ENCODE peak calls at places on chromosome 15, in seven cellular contexts. T is A549, H is stomach, O is aorta, U is A673, I is IMR-90, J is PC-3. K is an unnamed sample. For H3K4me1, the result is how much of the 10 kb centered on the place peaks cover.

GRCh38 chr15:83813697-83814096 is 159.8 kb downstream of the ADAMTSL3 start:
- DNase-seq in T (no peak), H (no peak), O (no peak), U (no peak), I (no peak), J (peak), K (no peak)

GRCh38 chr15:60362318-60363023 is 35.3 kb downstream of the ANXA2 start:
- DNase-seq in T (peak), H (no peak), O (no peak), U (no peak), I (peak), J (peak), K (no peak)

GRCh38 chr15:80800067-80800466 is 20.9 kb downstream of the CEMIP start:
- DNase-seq in T (no peak), H (no peak), O (no peak), U (no peak), I (no peak), J (peak), K (no peak)

GRCh38 chr15:88849376-88850122 is 45.8 kb downstream of the HAPLN3 start:
- DNase-seq in T (no peak), H (no peak), O (no peak), U (no peak), I (no peak), J (no peak), K (no peak)

GRCh38 chr15:80480909-80481308 is 76.7 kb downstream of the ARNT2 start:
- DNase-seq in T (no peak), H (no peak), O (peak), U (no peak), I (peak), J (peak), K (peak)

GRCh38 chr15:58980351-58980939 is 7.0 kb upstream of the RNF111 start:
- DNase-seq in T (peak), H (no peak), O (no peak), U (peak), I (peak), J (peak), K (no peak)

GRCh38 chr15:28945626-28946215 is 59.9 kb downstream of the APBA2 start:
- DNase-seq in T (no peak), H (peak), O (peak), U (no peak), I (no peak), J (no peak), K (no peak)

GRCh38 chr15:65824941-65825544 is 33.0 kb upstream of the DENND4A start:
- DNase-seq in T (no peak), H (no peak), O (no peak), U (no peak), I (peak), J (peak), K (no peak)

GRCh38 chr15:57820119-57820518 is 113.6 kb downstream of the POLR2M start:
- DNase-seq in T (no peak), H (no peak), O (no peak), U (no peak), I (peak), J (no peak), K (no peak)

GRCh38 chr15:97520689-97521088 is 439.8 kb upstream of the ARRDC4 start:
- DNase-seq in T (no peak), H (no peak), O (no peak), U (no peak), I (no peak), J (no peak), K (no peak)

GRCh38 chr15:82749951-82750830 is 40.5 kb upstream of the AP3B2 start:
- DNase-seq in T (peak), H (peak), O (peak), U (peak), I (peak), J (peak), K (peak)

GRCh38 chr15:31448635-31448979 is 122.0 kb downstream of the KLF13 start:
- DNase-seq in T (no peak), H (no peak), O (no peak), U (no peak), I (no peak), J (no peak), K (no peak)

GRCh38 chr15:64105113-64105704 is 9.4 kb downstream of the SNX1 start:
- DNase-seq in T (no peak), H (no peak), O (no peak), U (peak), I (peak), J (no peak), K (no peak)

GRCh38 chr15:85606721-85607120 is 188.0 kb downstream of the KLHL25 start:
- DNase-seq in T (no peak), H (no peak), O (no peak), U (no peak), I (no peak), J (no peak), K (no peak)

GRCh38 chr15:95291878-95292472 is 1038.5 kb upstream of the NR2F2 start:
- DNase-seq in T (peak), H (no peak), O (no peak), U (peak), I (peak), J (peak), K (no peak)

GRCh38 chr15:62734706-62735105 is 307.8 kb upstream of the TPM1 start:
- DNase-seq in T (no peak), H (no peak), O (no peak), U (peak), I (no peak), J (no peak), K (no peak)

GRCh38 chr15:42149493-42150245 is 6.8 kb downstream of the PLA2G4F start:
- DNase-seq in T (no peak), H (peak), O (no peak), U (no peak), I (no peak), J (no peak), K (no peak)

GRCh38 chr15:92892201-92892555 is 7.9 kb upstream of the CHD2 start:
- DNase-seq in T (no peak), H (no peak), O (no peak), U (no peak), I (no peak), J (no peak), K (no peak)

GRCh38 chr15:44102675-44103254 is 92.3 kb downstream of the FRMD5 start:
- DNase-seq in T (peak), H (peak), O (no peak), U (no peak), I (peak), J (peak), K (no peak)

GRCh38 chr15:84915011-84915958 is 30.8 kb downstream of the SLC28A1 start:
- DNase-seq in T (peak), H (peak), O (peak), U (no peak), I (peak), J (peak), K (peak)

GRCh38 chr15:76903251-76903681 is 1.9 kb downstream of the SCAPER start:
- DNase-seq in T (peak), H (no peak), O (no peak), U (peak), I (peak), J (peak), K (no peak)

GRCh38 chr15:34358367-34358766 is 8.6 kb downstream of the LPCAT4 start:
- DNase-seq in T (peak), H (no peak), O (no peak), U (no peak), I (no peak), J (peak), K (no peak)

GRCh38 chr15:85335193-85335939 is 45.0 kb upstream of the AKAP13 start:
- DNase-seq in T (no peak), H (no peak), O (no peak), U (no peak), I (no peak), J (no peak), K (no peak)

GRCh38 chr15:48617619-48618018 is 27.9 kb downstream of the FBN1 start:
- DNase-seq in T (no peak), H (peak), O (peak), U (no peak), I (peak), J (no peak), K (peak)

GRCh38 chr15:82129769-82130168 is 84.0 kb upstream of the MEX3B start:
- DNase-seq in T (peak), H (no peak), O (no peak), U (no peak), I (peak), J (peak), K (no peak)

GRCh38 chr15:29747837-29748417 is 74.3 kb downstream of the TJP1 start:
- DNase-seq in T (peak), H (no peak), O (no peak), U (peak), I (peak), J (peak), K (no peak)

GRCh38 chr15:67809441-67809840 is 15.9 kb upstream of the SKOR1 start:
- DNase-seq in T (no peak), H (no peak), O (no peak), U (no peak), I (no peak), J (no peak), K (no peak)

GRCh38 chr15:67807141-67807540 is 18.2 kb upstream of the SKOR1 start:
- DNase-seq in T (no peak), H (no peak), O (no peak), U (no peak), I (no peak), J (no peak), K (no peak)

GRCh38 chr15:67809866-67810265 is 15.4 kb upstream of the SKOR1 start:
- DNase-seq in T (no peak), H (no peak), O (no peak), U (no peak), I (no peak), J (no peak), K (no peak)

GRCh38 chr15:67807836-67808235 is 17.5 kb upstream of the SKOR1 start:
- DNase-seq in T (no peak), H (no peak), O (no peak), U (no peak), I (no peak), J (no peak), K (no peak)

DNA sequence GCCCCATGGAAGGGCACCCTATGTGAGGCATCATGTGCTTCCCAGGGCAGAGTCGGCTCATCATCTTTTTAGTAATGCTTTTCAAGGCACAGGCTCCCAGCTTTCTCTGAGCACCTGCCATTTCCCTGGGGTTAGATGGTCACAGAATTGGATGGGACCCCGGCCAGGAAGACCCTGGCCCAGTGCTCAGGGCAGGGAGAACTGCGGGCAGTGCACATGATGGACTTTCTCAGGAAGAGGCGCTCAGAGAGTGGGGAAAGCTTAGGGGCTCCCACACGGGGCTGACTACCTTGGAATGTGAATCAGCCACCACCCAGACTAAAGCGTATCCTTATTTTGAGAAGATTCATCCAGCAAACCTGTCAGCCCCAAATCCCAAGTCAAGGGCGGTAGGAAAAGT is 16.5 kb upstream of the SKOR1 start:
- DNase-seq in T (no peak), H (no peak), O (no peak), U (no peak), I (no peak), J (no peak), K (no peak)
- H3K4me1 ChIP-seq in T (under half), H (under half), O (under half), U (under half), I (under half), J (under half), K (under half)

DNA sequence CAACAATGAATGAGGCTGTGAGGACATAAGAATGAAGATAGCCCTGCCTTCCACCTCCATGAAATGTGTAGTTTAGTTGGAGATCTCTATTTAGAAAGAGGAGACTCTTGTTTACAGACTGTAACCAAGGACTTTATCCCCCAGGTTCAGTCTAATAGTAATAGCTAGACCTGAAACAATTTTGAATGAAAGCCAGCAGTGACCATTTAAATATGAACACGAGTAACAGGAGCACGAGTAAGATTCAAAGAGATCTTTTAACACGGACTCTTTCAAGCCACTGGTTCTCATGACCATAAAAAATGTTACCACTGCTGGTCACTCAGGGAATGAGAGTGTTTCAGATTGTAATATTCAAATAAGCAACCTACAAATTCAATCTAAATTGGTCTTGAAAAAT is 123.1 kb downstream of the FMN1 start:
- DNase-seq in T (no peak), H (no peak), O (no peak), U (no peak), I (peak), J (no peak), K (no peak)
- H3K27ac ChIP-seq in T (no peak), H (no peak), O (no peak), U (no peak), I (no peak), J (no peak), K (no peak)

DNA sequence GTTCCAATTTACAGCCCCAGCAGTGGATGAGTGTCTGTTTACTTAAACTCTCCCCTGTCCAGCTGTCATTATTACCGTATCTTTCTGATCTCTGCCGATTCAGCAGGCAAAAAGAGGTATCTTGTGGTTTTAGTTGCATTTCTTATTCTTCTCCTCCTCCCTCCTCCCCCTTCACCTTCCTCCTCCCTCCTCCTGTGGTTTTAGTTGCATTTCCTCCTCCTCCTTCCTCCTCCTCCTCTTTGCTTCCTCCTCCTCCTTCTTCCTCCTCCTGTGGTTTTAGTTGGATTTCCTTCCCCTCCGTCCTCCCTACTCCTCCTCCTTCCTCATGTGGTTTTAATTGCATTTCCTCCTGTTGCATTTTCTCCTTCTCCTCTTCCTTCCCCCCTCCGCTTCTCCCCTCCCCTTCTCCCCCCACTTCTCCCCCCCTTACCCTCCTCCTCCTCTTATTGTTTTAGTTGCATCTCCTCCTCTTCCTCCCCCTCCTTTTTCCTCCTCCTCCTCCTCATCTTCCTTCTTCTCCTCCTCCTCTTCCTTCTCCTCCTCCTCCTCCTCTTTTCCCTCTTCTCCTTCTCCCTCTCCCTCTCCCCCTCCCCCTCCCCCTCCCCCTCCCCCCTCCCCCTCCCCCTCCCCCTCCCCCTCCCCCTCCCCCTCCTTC is 25.3 kb upstream of the VPS33B start:
- DNase-seq in T (no peak), H (no peak), O (no peak), U (no peak), I (no peak), J (peak), K (no peak)
- H3K4me3 ChIP-seq in T (no peak), H (no peak), O (no peak), U (no peak), I (no peak), J (no peak), K (no peak)

GRCh38 chr15:38551720-38552627 is 12.6 kb downstream of the RASGRP1 start:
- DNase-seq in T (no peak), H (no peak), O (no peak), U (no peak), I (no peak), J (no peak), K (no peak)
- H3K4me1 ChIP-seq in T (under half), H (under half), O (under half), U (under half), I (under half), J (under half), K (under half)

GRCh38 chr15:90201150-90201943 is at the start of gene SEMA4B:
- DNase-seq in T (peak), H (peak), O (peak), U (peak), I (peak), J (peak), K (peak)
- H3K27ac ChIP-seq in T (peak), H (peak), O (no peak), U (peak), I (peak), J (peak), K (peak)

DNA sequence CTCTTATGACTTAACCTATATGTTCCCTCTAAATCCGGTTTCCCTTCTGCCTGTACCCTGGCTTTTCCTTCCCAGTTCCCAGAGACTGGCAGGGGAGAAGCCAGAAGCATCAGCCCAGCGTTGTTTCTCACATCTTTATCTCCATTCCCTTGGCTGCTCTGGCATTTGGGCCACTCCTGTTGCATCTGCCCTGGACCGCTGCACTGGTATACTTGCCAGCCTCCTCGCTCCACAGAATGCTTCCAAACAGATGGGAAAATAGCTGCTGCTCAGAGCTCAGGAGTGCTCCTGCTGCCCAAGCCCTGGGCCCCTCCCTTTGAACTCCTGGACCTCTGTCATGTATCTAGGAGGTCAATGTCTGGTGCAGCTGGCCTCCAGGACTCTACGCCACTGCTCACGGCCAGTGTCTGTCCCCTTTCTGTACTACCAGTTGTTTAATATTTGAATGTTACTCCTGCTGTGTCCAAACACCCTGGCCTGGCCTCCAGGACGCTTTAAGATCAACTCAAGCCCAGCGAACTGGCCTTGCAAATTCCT is 6.8 kb downstream of the SPINT1 start:
- DNase-seq in T (no peak), H (no peak), O (peak), U (no peak), I (no peak), J (no peak), K (no peak)
- H3K4me3 ChIP-seq in T (no peak), H (no peak), O (no peak), U (no peak), I (no peak), J (no peak), K (no peak)

GRCh38 chr15:75028991-75029377 is 5.6 kb downstream of the PPCDC start:
- DNase-seq in T (no peak), H (no peak), O (no peak), U (no peak), I (no peak), J (no peak), K (no peak)

GRCh38 chr15:75029378-75030022 is 6.1 kb downstream of the PPCDC start:
- DNase-seq in T (peak), H (peak), O (peak), U (peak), I (peak), J (peak), K (peak)

GRCh38 chr15:75030424-75030823 is 7.0 kb downstream of the PPCDC start:
- DNase-seq in T (peak), H (no peak), O (no peak), U (peak), I (no peak), J (no peak), K (no peak)

GRCh38 chr15:75031773-75032302 is 8.4 kb downstream of the PPCDC start:
- DNase-seq in T (no peak), H (no peak), O (no peak), U (peak), I (no peak), J (no peak), K (no peak)

GRCh38 chr15:75030023-75030413 is 6.6 kb downstream of the PPCDC start:
- DNase-seq in T (no peak), H (no peak), O (peak), U (peak), I (peak), J (no peak), K (no peak)
- H3K4me1 ChIP-seq in T (under half), H (under half), O (under half), U (under half), I (under half), J (under half), K (under half)

DNA sequence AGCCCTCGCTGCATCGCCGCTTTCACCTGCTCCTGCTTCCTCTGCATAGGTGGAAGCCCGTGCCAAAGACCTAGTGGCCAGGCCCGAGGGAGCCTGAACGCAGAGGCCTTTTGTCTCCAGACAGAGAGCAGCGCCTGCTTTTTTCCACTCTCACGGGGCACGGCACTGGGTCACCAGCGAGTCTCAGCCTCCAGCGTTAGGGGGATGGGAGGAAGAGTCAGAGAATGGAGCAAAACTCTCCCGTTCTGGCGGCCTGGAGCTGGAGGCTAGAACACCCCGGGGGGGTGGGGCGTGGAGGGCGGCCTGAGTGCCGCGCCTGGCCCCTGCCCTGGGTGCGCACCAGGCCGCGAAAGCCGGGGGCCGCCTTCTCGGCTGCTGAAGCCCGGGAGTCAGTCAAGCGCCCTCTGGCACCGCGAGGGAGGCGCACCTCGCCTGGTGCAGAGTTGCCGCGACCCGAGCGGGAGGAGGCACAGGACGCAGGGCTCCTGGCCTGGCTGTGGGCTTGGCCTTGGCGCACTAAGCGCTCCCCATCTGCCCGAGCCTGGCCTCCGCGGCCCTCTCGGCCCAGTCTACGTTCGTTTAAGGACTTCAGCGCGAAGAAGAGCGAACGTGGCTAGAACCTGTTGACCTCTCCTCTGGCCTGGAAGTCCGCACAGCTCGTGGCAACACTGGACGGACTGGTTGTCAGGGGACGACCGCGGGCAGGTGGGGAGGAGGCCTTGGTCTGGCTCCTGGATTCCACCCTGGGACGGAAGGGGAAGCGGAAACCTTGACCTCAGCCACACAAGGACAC is 21.5 kb downstream of the NR2F2 start:
- DNase-seq in T (no peak), H (peak), O (peak), U (no peak), I (no peak), J (no peak), K (no peak)
- H3K27ac ChIP-seq in T (no peak), H (peak), O (no peak), U (no peak), I (no peak), J (no peak), K (peak)

GRCh38 chr15:71808311-71809020 is 1.9 kb upstream of the NR2E3 start:
- DNase-seq in T (no peak), H (no peak), O (no peak), U (no peak), I (no peak), J (no peak), K (no peak)
- H3K4me3 ChIP-seq in T (no peak), H (no peak), O (no peak), U (no peak), I (no peak), J (no peak), K (peak)

GRCh38 chr15:70091649-70092461 is 5.9 kb downstream of the TLE3 start:
- DNase-seq in T (no peak), H (peak), O (no peak), U (peak), I (no peak), J (peak), K (no peak)
- H3K4me1 ChIP-seq in T (under half), H (half or more), O (under half), U (half or more), I (under half), J (under half), K (half or more)

K was measured in left ventricle myocardium inferior.